ENCODE peak calls at places on chromosomes 12 and 14, in four cellular contexts. One of them, this sample, is unnamed. For H3K9me3, the result is how much of the 10 kb centered on the place peaks cover.

GRCh38 chr12:67091204-67091603 is 178.0 kb upstream of the CAND1 start:
- DNase-seq in lower lobe of right lung: no peak
- DNase-seq in heart left ventricle: peak
- DNase-seq in aorta: no peak
- DNase-seq in this sample: no peak

GRCh38 chr12:92185052-92185451 is 39.4 kb upstream of the BTG1 start:
- DNase-seq in lower lobe of right lung: no peak
- DNase-seq in heart left ventricle: no peak
- DNase-seq in aorta: no peak
- DNase-seq in this sample: no peak

GRCh38 chr14:29926701-29927595 is 699 bp downstream of the PRKD1 start:
- DNase-seq in lower lobe of right lung: peak
- DNase-seq in heart left ventricle: peak
- DNase-seq in aorta: peak
- DNase-seq in this sample: peak

GRCh38 chr12:51819851-51820720 is 28.4 kb downstream of the FIGNL2 start:
- DNase-seq in lower lobe of right lung: peak
- DNase-seq in heart left ventricle: no peak
- DNase-seq in aorta: no peak
- DNase-seq in this sample: peak

GRCh38 chr14:35689000-35689460 is 120.1 kb downstream of the RALGAPA1 start:
- DNase-seq in lower lobe of right lung: no peak
- DNase-seq in heart left ventricle: no peak
- DNase-seq in aorta: no peak
- DNase-seq in this sample: no peak

GRCh38 chr12:78392918-78393317 is 471.7 kb upstream of the SYT1 start:
- DNase-seq in lower lobe of right lung: no peak
- DNase-seq in heart left ventricle: no peak
- DNase-seq in aorta: no peak
- DNase-seq in this sample: no peak

GRCh38 chr14:61322011-61322798 is 826 bp downstream of the PRKCH start:
- DNase-seq in lower lobe of right lung: peak
- DNase-seq in heart left ventricle: peak
- DNase-seq in aorta: no peak
- DNase-seq in this sample: no peak

GRCh38 chr12:64938179-64938578 is 113.7 kb downstream of the TBC1D30 start:
- DNase-seq in lower lobe of right lung: no peak
- DNase-seq in heart left ventricle: no peak
- DNase-seq in aorta: no peak
- DNase-seq in this sample: no peak

GRCh38 chr12:25362646-25363045 is 111.9 kb upstream of the KRAS start:
- DNase-seq in lower lobe of right lung: no peak
- DNase-seq in heart left ventricle: no peak
- DNase-seq in aorta: no peak
- DNase-seq in this sample: no peak

GRCh38 chr12:119444462-119445044 is 110.0 kb downstream of the CCDC60 start:
- DNase-seq in lower lobe of right lung: peak
- DNase-seq in heart left ventricle: peak
- DNase-seq in aorta: no peak
- DNase-seq in this sample: peak

GRCh38 chr14:71432334-71432733 is 499.9 kb upstream of the RGS6 start:
- DNase-seq in lower lobe of right lung: no peak
- DNase-seq in heart left ventricle: no peak
- DNase-seq in aorta: no peak
- DNase-seq in this sample: no peak

GRCh38 chr14:71433303-71433702 is 498.9 kb upstream of the RGS6 start:
- DNase-seq in lower lobe of right lung: no peak
- DNase-seq in heart left ventricle: no peak
- DNase-seq in aorta: no peak
- DNase-seq in this sample: no peak

GRCh38 chr14:71429900-71430299 is 502.3 kb upstream of the RGS6 start:
- DNase-seq in lower lobe of right lung: no peak
- DNase-seq in heart left ventricle: no peak
- DNase-seq in aorta: no peak
- DNase-seq in this sample: no peak

GRCh38 chr14:71431169-71431525 is 501.1 kb upstream of the RGS6 start:
- DNase-seq in lower lobe of right lung: no peak
- DNase-seq in heart left ventricle: no peak
- DNase-seq in aorta: no peak
- DNase-seq in this sample: no peak

GRCh38 chr14:71430321-71431168 is 501.7 kb upstream of the RGS6 start:
- DNase-seq in lower lobe of right lung: no peak
- DNase-seq in heart left ventricle: no peak
- DNase-seq in aorta: no peak
- DNase-seq in this sample: no peak
- H3K27ac ChIP-seq in lower lobe of right lung: no peak
- H3K27ac ChIP-seq in heart left ventricle: no peak
- H3K27ac ChIP-seq in aorta: no peak
- H3K27ac ChIP-seq in this sample: no peak

GRCh38 chr14:101031721-101032120 is 128.2 kb upstream of the RTL1 start:
- DNase-seq in lower lobe of right lung: no peak
- DNase-seq in heart left ventricle: no peak
- DNase-seq in aorta: no peak
- DNase-seq in this sample: no peak
- H3K9me3 ChIP-seq in lower lobe of right lung: under half
- H3K9me3 ChIP-seq in heart left ventricle: under half
- H3K9me3 ChIP-seq in aorta: under half
- H3K9me3 ChIP-seq in this sample: under half

GRCh38 chr12:50240096-50240791 is 43.1 kb downstream of the LIMA1 start:
- DNase-seq in lower lobe of right lung: no peak
- DNase-seq in heart left ventricle: no peak
- DNase-seq in aorta: no peak
- DNase-seq in this sample: no peak
- H3K27ac ChIP-seq in lower lobe of right lung: peak
- H3K27ac ChIP-seq in heart left ventricle: peak
- H3K27ac ChIP-seq in aorta: peak
- H3K27ac ChIP-seq in this sample: peak

GRCh38 chr14:41699506-41699905 is 92.8 kb downstream of the LRFN5 start:
- DNase-seq in lower lobe of right lung: no peak
- DNase-seq in heart left ventricle: no peak
- DNase-seq in aorta: no peak
- DNase-seq in this sample: no peak
- H3K9me3 ChIP-seq in lower lobe of right lung: under half
- H3K9me3 ChIP-seq in heart left ventricle: under half
- H3K9me3 ChIP-seq in aorta: under half
- H3K9me3 ChIP-seq in this sample: under half

This sample was measured in uterus.